ENCODE peak calls at places on chromosomes 7 and 10, in six cellular contexts. One of them, this sample, is unnamed.

GRCh38 chr7:135508853-135509588 is 881 bp downstream of the CNOT4 start:
- DNase-seq in cardiac muscle cell: peak
- DNase-seq in neural crest cell: peak
- DNase-seq in HCEC 1CT: peak
- DNase-seq in activated CD8-positive, alpha-beta memory T cell treated with anti-CD3 and anti-CD28 coated beads for 4 hours: no peak
- DNase-seq in CD8-positive, alpha-beta T cell: peak
- DNase-seq in this sample: peak

GRCh38 chr7:150406311-150406564 is 27.1 kb downstream of the ZNF775 start:
- DNase-seq in cardiac muscle cell: no peak
- DNase-seq in neural crest cell: no peak
- DNase-seq in HCEC 1CT: no peak
- DNase-seq in activated CD8-positive, alpha-beta memory T cell treated with anti-CD3 and anti-CD28 coated beads for 4 hours: no peak
- DNase-seq in CD8-positive, alpha-beta T cell: no peak
- DNase-seq in this sample: no peak

GRCh38 chr7:22220947-22221346 is 136.0 kb downstream of the RAPGEF5 start:
- DNase-seq in cardiac muscle cell: no peak
- DNase-seq in neural crest cell: no peak
- DNase-seq in HCEC 1CT: no peak
- DNase-seq in activated CD8-positive, alpha-beta memory T cell treated with anti-CD3 and anti-CD28 coated beads for 4 hours: no peak
- DNase-seq in CD8-positive, alpha-beta T cell: no peak
- DNase-seq in this sample: no peak

GRCh38 chr10:129741978-129742741 is 221.9 kb downstream of the EBF3 start:
- DNase-seq in cardiac muscle cell: no peak
- DNase-seq in neural crest cell: no peak
- DNase-seq in HCEC 1CT: no peak
- DNase-seq in activated CD8-positive, alpha-beta memory T cell treated with anti-CD3 and anti-CD28 coated beads for 4 hours: no peak
- DNase-seq in CD8-positive, alpha-beta T cell: no peak
- DNase-seq in this sample: no peak

GRCh38 chr10:70192325-70192966 is 22.1 kb upstream of the SAR1A start:
- DNase-seq in cardiac muscle cell: no peak
- DNase-seq in neural crest cell: no peak
- DNase-seq in HCEC 1CT: peak
- DNase-seq in activated CD8-positive, alpha-beta memory T cell treated with anti-CD3 and anti-CD28 coated beads for 4 hours: no peak
- DNase-seq in CD8-positive, alpha-beta T cell: no peak
- DNase-seq in this sample: no peak

GRCh38 chr10:68052463-68052862 is 22.6 kb downstream of the HERC4 start:
- DNase-seq in cardiac muscle cell: no peak
- DNase-seq in neural crest cell: no peak
- DNase-seq in HCEC 1CT: peak
- DNase-seq in activated CD8-positive, alpha-beta memory T cell treated with anti-CD3 and anti-CD28 coated beads for 4 hours: no peak
- DNase-seq in CD8-positive, alpha-beta T cell: no peak
- DNase-seq in this sample: no peak

GRCh38 chr10:69861251-69862240 is 59.8 kb downstream of the COL13A1 start:
- DNase-seq in cardiac muscle cell: no peak
- DNase-seq in neural crest cell: no peak
- DNase-seq in HCEC 1CT: peak
- DNase-seq in activated CD8-positive, alpha-beta memory T cell treated with anti-CD3 and anti-CD28 coated beads for 4 hours: no peak
- DNase-seq in CD8-positive, alpha-beta T cell: no peak
- DNase-seq in this sample: peak

GRCh38 chr10:96706331-96706853 is 13.9 kb downstream of the PIK3AP1 start:
- DNase-seq in cardiac muscle cell: no peak
- DNase-seq in neural crest cell: no peak
- DNase-seq in HCEC 1CT: no peak
- DNase-seq in activated CD8-positive, alpha-beta memory T cell treated with anti-CD3 and anti-CD28 coated beads for 4 hours: no peak
- DNase-seq in CD8-positive, alpha-beta T cell: no peak
- DNase-seq in this sample: no peak

GRCh38 chr10:26543567-26544306 is 105.6 kb downstream of the APBB1IP start:
- DNase-seq in cardiac muscle cell: no peak
- DNase-seq in neural crest cell: no peak
- DNase-seq in HCEC 1CT: no peak
- DNase-seq in activated CD8-positive, alpha-beta memory T cell treated with anti-CD3 and anti-CD28 coated beads for 4 hours: no peak
- DNase-seq in CD8-positive, alpha-beta T cell: no peak
- DNase-seq in this sample: no peak

GRCh38 chr10:89644967-89645741 is at the start of gene PANK1:
- DNase-seq in cardiac muscle cell: peak
- DNase-seq in neural crest cell: peak
- DNase-seq in HCEC 1CT: peak
- DNase-seq in activated CD8-positive, alpha-beta memory T cell treated with anti-CD3 and anti-CD28 coated beads for 4 hours: peak
- DNase-seq in CD8-positive, alpha-beta T cell: peak
- DNase-seq in this sample: peak

GRCh38 chr10:784759-785538 is 95.5 kb upstream of the DIP2C start:
- DNase-seq in cardiac muscle cell: peak
- DNase-seq in neural crest cell: peak
- DNase-seq in HCEC 1CT: peak
- DNase-seq in activated CD8-positive, alpha-beta memory T cell treated with anti-CD3 and anti-CD28 coated beads for 4 hours: peak
- DNase-seq in CD8-positive, alpha-beta T cell: no peak
- DNase-seq in this sample: peak

GRCh38 chr7:44814956-44815355 is 18.5 kb downstream of the PPIA start:
- DNase-seq in cardiac muscle cell: no peak
- DNase-seq in neural crest cell: no peak
- DNase-seq in HCEC 1CT: no peak
- DNase-seq in activated CD8-positive, alpha-beta memory T cell treated with anti-CD3 and anti-CD28 coated beads for 4 hours: no peak
- DNase-seq in CD8-positive, alpha-beta T cell: no peak
- DNase-seq in this sample: no peak

GRCh38 chr10:128854965-128855364 is 612.1 kb upstream of the MGMT start:
- DNase-seq in cardiac muscle cell: peak
- DNase-seq in neural crest cell: no peak
- DNase-seq in HCEC 1CT: no peak
- DNase-seq in activated CD8-positive, alpha-beta memory T cell treated with anti-CD3 and anti-CD28 coated beads for 4 hours: no peak
- DNase-seq in CD8-positive, alpha-beta T cell: no peak
- DNase-seq in this sample: peak

GRCh38 chr7:74572301-74573090 is 85.0 kb upstream of the GTF2I start:
- DNase-seq in cardiac muscle cell: peak
- DNase-seq in neural crest cell: no peak
- DNase-seq in HCEC 1CT: no peak
- DNase-seq in activated CD8-positive, alpha-beta memory T cell treated with anti-CD3 and anti-CD28 coated beads for 4 hours: no peak
- DNase-seq in CD8-positive, alpha-beta T cell: no peak
- DNase-seq in this sample: no peak

GRCh38 chr10:50577681-50578350 is 45.9 kb downstream of the SGMS1 start:
- DNase-seq in cardiac muscle cell: peak
- DNase-seq in neural crest cell: no peak
- DNase-seq in HCEC 1CT: no peak
- DNase-seq in activated CD8-positive, alpha-beta memory T cell treated with anti-CD3 and anti-CD28 coated beads for 4 hours: no peak
- DNase-seq in CD8-positive, alpha-beta T cell: no peak
- DNase-seq in this sample: peak

GRCh38 chr10:30036811-30037210 is 22.6 kb downstream of the JCAD start:
- DNase-seq in cardiac muscle cell: no peak
- DNase-seq in neural crest cell: no peak
- DNase-seq in HCEC 1CT: no peak
- DNase-seq in activated CD8-positive, alpha-beta memory T cell treated with anti-CD3 and anti-CD28 coated beads for 4 hours: no peak
- DNase-seq in CD8-positive, alpha-beta T cell: no peak
- DNase-seq in this sample: no peak

This sample was measured in astrocyte of the spinal cord.